ENCODE peak calls at places on chromosomes 7 and 10, in nine cellular contexts. S is GM12865, J is sigmoid colon, U is fibroblast of pulmonary artery, N is heart right ventricle, B is PC-3, Q is left ventricle myocardium inferior, I is IMR-90, C is thoracic aorta. K is an unnamed sample.
A peak's percentile ranks its signal among the peaks of the same experiment; 100 is the strongest.

GRCh38 chr7:107951172-107951787 is 51.7 kb downstream of the LAMB1 start:
- DNase-seq in S (no peak), J (no peak), U (no peak), N (no peak), B (no peak), Q (no peak), I (no peak), C (no peak), K (no peak)

GRCh38 chr7:159050703-159051102 is 94.0 kb downstream of the VIPR2 start:
- DNase-seq in S (no peak), J (no peak), U (no peak), N (no peak), B (no peak), Q (no peak), I (no peak), C (no peak), K (no peak)

GRCh38 chr10:3811331-3811870 is 26.4 kb upstream of the KLF6 start:
- DNase-seq in S (peak; percentile 89), J (no peak), U (peak; percentile 78), N (peak; percentile 54), B (peak; percentile 50), Q (no peak), I (peak; percentile 71), C (no peak), K (peak; percentile 99)

GRCh38 chr10:104300736-104301292 is 31.8 kb downstream of the GSTO2 start:
- DNase-seq in S (no peak), J (peak; percentile 91), U (peak; percentile 98), N (peak; percentile 85), B (peak; percentile 79), Q (peak; percentile 75), I (peak; percentile 99), C (peak; percentile 91), K (peak; percentile 94)

GRCh38 chr10:78566216-78567135 is 502.3 kb upstream of the ZMIZ1 start:
- DNase-seq in S (no peak), J (peak; percentile 60), U (no peak), N (no peak), B (no peak), Q (no peak), I (no peak), C (no peak), K (no peak)

GRCh38 chr10:3239920-3240909 is 67.6 kb upstream of the PITRM1 start:
- DNase-seq in S (no peak), J (no peak), U (no peak), N (peak; percentile 36), B (no peak), Q (no peak), I (no peak), C (no peak), K (no peak)

GRCh38 chr10:62171791-62172190 is 96.9 kb downstream of the RTKN2 start:
- DNase-seq in S (no peak), J (no peak), U (no peak), N (no peak), B (peak; percentile 81), Q (no peak), I (no peak), C (no peak), K (no peak)

GRCh38 chr7:128030999-128031681 is at the start of gene LRRC4:
- DNase-seq in S (peak; percentile 49), J (no peak), U (no peak), N (peak; percentile 26), B (no peak), Q (no peak), I (peak; percentile 43), C (no peak), K (no peak)

GRCh38 chr7:101436857-101437576 is 74.3 kb downstream of the COL26A1 start:
- DNase-seq in S (no peak), J (no peak), U (no peak), N (no peak), B (peak; percentile 31), Q (no peak), I (no peak), C (no peak), K (no peak)

GRCh38 chr10:92993671-92994304 is 66.8 kb upstream of the CYP26C1 start:
- DNase-seq in S (no peak), J (no peak), U (no peak), N (no peak), B (no peak), Q (no peak), I (no peak), C (no peak), K (no peak)

GRCh38 chr7:23469961-23470250 is 385 bp downstream of the IGF2BP3 start:
- DNase-seq in S (no peak), J (no peak), U (no peak), N (no peak), B (no peak), Q (no peak), I (no peak), C (no peak), K (no peak)

GRCh38 chr7:134905375-134905774 is 80.9 kb upstream of the AGBL3 start:
- DNase-seq in S (no peak), J (peak; percentile 90), U (peak; percentile 95), N (peak; percentile 77), B (no peak), Q (peak; percentile 31), I (peak; percentile 96), C (peak; percentile 69), K (no peak)

GRCh38 chr10:88538038-88538437 is 45.1 kb downstream of the RNLS start:
- DNase-seq in S (no peak), J (no peak), U (peak; percentile 94), N (no peak), B (no peak), Q (no peak), I (peak; percentile 76), C (no peak), K (no peak)

GRCh38 chr7:101668726-101669125 is 39.6 kb upstream of the MYL10 start:
- DNase-seq in S (no peak), J (no peak), U (no peak), N (no peak), B (no peak), Q (no peak), I (no peak), C (no peak), K (no peak)

DNA sequence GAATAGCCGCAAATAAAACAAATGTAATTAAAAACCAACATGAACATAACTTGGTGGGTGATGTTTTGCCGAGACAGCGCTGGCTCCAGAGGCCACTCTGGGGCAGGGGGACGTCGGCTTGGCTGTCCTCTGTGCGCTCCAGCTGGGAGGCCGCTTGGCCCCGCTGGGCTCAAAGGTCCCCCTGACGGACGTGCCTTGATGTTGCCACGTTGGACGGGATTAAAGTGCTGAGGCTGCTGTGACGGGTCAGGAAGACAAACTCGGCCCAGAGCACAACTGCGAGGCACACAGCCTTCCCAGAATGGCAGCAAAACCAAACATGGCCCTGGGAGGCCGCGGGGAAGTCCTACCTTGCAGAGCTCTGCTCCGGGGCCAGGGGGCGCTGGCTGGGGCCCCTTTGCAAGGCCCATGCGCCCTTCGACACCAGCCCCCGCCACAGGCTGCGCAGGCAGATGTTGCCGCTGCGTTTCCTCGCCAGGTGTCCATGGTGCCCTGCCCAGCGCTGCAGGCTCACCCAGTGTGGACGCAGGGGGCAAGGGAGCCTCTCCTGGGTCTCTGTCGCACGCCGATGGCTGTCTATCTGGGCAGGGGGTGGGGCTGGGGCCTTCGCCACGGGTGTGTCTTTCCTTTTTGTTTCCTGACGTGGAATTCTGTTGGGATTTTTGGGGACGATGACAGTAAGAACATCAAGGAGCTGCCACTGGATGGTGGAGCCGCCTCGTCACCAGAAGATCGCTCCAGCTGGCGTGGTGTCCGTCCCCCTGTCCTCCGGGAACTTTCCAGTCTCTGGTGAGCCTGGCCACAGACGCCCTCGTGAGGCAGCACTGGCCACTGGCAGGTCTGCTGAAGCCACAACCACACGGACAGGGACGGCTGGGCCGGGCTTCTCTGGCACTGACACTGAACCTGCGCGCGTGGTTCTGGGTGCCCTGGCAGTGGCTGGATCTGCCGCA is 99.6 kb upstream of the DIP2C start:
- DNase-seq in S (no peak), J (peak; percentile 94), U (peak; percentile 75), N (peak; percentile 79), B (peak; percentile 69), Q (peak; percentile 76), I (peak; percentile 60), C (no peak), K (no peak)
- H3K4me3 ChIP-seq in S (no peak overlapping the region), J (peak overlapping the region; percentile 23), U (peak overlapping the region; percentile 41), N (peak overlapping the region; percentile 40), B (peak overlapping the region; percentile 64), Q (peak overlapping the region; percentile 60), I (peak overlapping the region; percentile 26), C (peak overlapping the region; percentile 59), K (no peak overlapping the region)

DNA sequence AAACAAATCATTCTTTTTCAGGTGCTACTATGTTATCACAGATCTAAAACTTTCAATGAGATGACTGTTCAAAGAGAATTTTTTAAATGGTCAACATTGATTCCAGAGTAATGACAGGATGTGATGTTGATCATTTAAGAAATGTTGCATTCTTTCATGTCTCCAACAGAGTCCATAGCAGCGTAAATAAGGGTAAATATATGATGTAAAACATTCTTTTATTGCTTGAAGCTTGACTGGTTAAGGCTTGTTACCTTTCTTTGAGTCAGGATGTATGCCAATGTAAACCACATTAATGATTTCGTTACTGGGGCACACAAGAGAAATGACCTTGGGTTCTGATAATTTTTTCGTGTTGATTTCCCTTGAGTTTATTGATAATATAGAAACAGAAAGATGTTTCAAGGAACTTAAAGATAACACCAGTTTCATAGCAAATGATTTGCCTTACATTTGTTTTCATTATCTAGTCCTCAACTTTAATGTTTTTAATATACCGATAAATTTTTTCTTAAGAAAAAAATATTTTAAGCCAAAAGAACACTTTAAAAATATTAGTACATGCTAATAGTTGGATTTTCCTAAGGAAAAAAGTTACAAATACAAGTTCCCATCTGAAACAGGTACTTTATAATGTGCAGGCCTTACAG is 3.5 kb downstream of the STK17A start:
- DNase-seq in S (peak; percentile 75), J (no peak), U (peak; percentile 40), N (no peak), B (peak; percentile 86), Q (no peak), I (peak; percentile 49), C (no peak), K (no peak)
- H3K4me3 ChIP-seq in S (peak overlapping the region; percentile 83), J (no peak overlapping the region), U (no peak overlapping the region), N (no peak overlapping the region), B (peak overlapping the region; percentile 95), Q (no peak overlapping the region), I (no peak overlapping the region), C (peak overlapping the region; percentile 96), K (no peak overlapping the region)

GRCh38 chr10:6494934-6495592 is 85.0 kb downstream of the PRKCQ start:
- DNase-seq in S (no peak), J (no peak), U (no peak), N (no peak), B (no peak), Q (no peak), I (no peak), C (no peak), K (no peak)
- H3K4me3 ChIP-seq in S (no peak overlapping the region), J (no peak overlapping the region), U (no peak overlapping the region), N (no peak overlapping the region), B (no peak overlapping the region), Q (no peak overlapping the region), I (no peak overlapping the region), C (no peak overlapping the region), K (no peak overlapping the region)

DNA sequence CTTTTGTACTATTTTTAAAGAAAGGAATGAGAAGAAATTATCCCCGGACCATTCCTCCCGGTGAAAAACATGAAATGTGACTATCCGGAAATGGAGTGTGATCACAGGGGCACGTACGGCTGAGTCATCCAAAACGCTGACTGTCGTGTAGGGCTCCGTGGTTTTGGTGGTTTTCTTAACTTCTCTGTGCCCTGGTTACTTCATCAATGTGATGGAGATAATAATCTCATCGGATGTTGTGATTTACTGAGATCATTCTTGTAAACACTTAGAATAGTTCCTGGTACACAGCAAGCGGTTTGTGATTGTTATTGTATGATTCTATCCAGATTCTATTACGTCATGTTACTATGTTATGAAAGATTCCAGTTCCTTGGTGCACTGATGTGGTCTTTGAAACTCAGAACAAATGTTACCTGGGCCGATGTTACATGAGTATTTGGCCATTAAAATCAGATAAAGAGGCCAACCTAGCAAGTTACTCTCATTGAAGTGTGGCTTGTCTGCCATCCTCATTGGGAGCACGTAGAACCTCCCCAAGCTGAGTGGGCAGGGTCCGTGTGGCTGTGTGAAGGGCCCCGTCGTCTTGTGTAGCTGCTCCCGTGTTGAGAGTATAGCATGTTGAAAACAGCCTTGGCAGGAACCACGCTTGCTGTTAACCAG is 99.5 kb downstream of the CAMK1D start:
- DNase-seq in S (peak; percentile 84), J (no peak), U (peak; percentile 53), N (no peak), B (peak; percentile 78), Q (no peak), I (peak; percentile 94), C (no peak), K (no peak)
- H3K4me3 ChIP-seq in S (peak overlapping the region; percentile 48), J (no peak overlapping the region), U (no peak overlapping the region), N (no peak overlapping the region), B (peak overlapping the region; percentile 42), Q (no peak overlapping the region), I (peak overlapping the region; percentile 11), C (peak overlapping the region; percentile 48), K (no peak overlapping the region)